ENCODE peak calls at places on chromosomes 1 and 21, in seven cellular contexts. B, Q, L, E, F, S and Y are unnamed samples.
A peak's percentile ranks its signal among the peaks of the same experiment; 100 is the strongest.

GRCh38 chr21:18274370-18274769 is 29.7 kb downstream of the CHODL start:
- DNase-seq in S (no peak), B (no peak), Q (no peak), F (no peak), L (no peak), E (no peak), Y (no peak)

GRCh38 chr1:64906447-64906846 is 59.9 kb downstream of the JAK1 start:
- DNase-seq in L (no peak), F (peak; percentile 31), E (no peak), Q (peak; percentile 73), S (no peak), B (no peak), Y (no peak)

GRCh38 chr1:188365874-188366273 is 1537.1 kb downstream of the PLA2G4A start:
- DNase-seq in E (no peak), Q (no peak), F (peak; percentile 5), S (no peak), L (no peak), B (no peak), Y (no peak)

GRCh38 chr1:160489513-160490261 is 33.4 kb downstream of the SLAMF6 start:
- DNase-seq in E (no peak), S (no peak), Q (no peak), L (no peak), B (no peak), F (no peak), Y (no peak)

GRCh38 chr1:61141288-61142044 is 59.1 kb downstream of the NFIA start:
- DNase-seq in F (peak; percentile 35), L (no peak), E (peak; percentile 12), Q (peak; percentile 27), B (no peak), S (no peak), Y (no peak)

GRCh38 chr1:183778006-183778405 is 26.9 kb upstream of the RGL1 start:
- DNase-seq in S (no peak), B (no peak), Q (no peak), E (no peak), L (no peak), F (peak; percentile 26), Y (no peak)

GRCh38 chr1:30805301-30806003 is 47.9 kb upstream of the LAPTM5 start:
- DNase-seq in F (no peak), Q (no peak), E (no peak), L (no peak), B (no peak), S (no peak), Y (no peak)

GRCh38 chr1:17340358-17340757 is 31.6 kb upstream of the PADI6 start:
- DNase-seq in E (no peak), B (no peak), F (no peak), Q (no peak), L (no peak), S (no peak), Y (no peak)

GRCh38 chr1:54922921-54923421 is 36.0 kb upstream of the DHCR24 start:
- DNase-seq in S (no peak), L (no peak), Q (peak; percentile 24), E (no peak), F (no peak), B (no peak), Y (no peak)

GRCh38 chr1:36224537-36225297 is 474 bp downstream of the THRAP3 start:
- DNase-seq in F (peak; percentile 83), Q (peak; percentile 89), S (peak; percentile 79), E (peak; percentile 92), B (no peak), L (no peak), Y (peak; percentile 79)

GRCh38 chr1:229165327-229165726 is 105.6 kb upstream of the RAB4A start:
- DNase-seq in Q (peak; percentile 60), S (no peak), B (no peak), L (no peak), F (no peak), E (no peak), Y (no peak)

GRCh38 chr1:157470276-157470675 is 82.0 kb downstream of the FCRL5 start:
- DNase-seq in E (no peak), Q (no peak), L (no peak), S (no peak), B (no peak), F (no peak), Y (no peak)

GRCh38 chr1:155063550-155064108 is at the start of gene EFNA4:
- DNase-seq in S (peak; percentile 89), B (peak; percentile 86), L (peak; percentile 82), E (peak; percentile 91), Q (peak; percentile 82), F (peak; percentile 80), Y (peak; percentile 87)
- TF ChIP-seq POLR2A in S (peak; percentile 69), B (peak; percentile 45), L (no peak), E (peak; percentile 77), Q (peak; percentile 81), F (peak; percentile 53), Y (peak; percentile 79)

GRCh38 chr1:8332806-8333205 is 14.9 kb downstream of the SLC45A1 start:
- DNase-seq in E (no peak), S (no peak), F (no peak), Q (no peak), B (no peak), L (no peak), Y (no peak)

GRCh38 chr1:8337776-8338525 is 20.0 kb downstream of the SLC45A1 start:
- DNase-seq in Q (no peak), S (no peak), L (peak; percentile 12), B (peak; percentile 23), F (no peak), E (no peak), Y (no peak)

GRCh38 chr1:8334106-8334851 is 16.4 kb downstream of the SLC45A1 start:
- DNase-seq in S (no peak), L (no peak), F (no peak), E (no peak), B (no peak), Q (no peak), Y (no peak)

GRCh38 chr1:8333246-8333987 is 15.5 kb downstream of the SLC45A1 start:
- DNase-seq in B (no peak), F (no peak), E (no peak), Q (no peak), S (no peak), L (no peak), Y (no peak)

DNA sequence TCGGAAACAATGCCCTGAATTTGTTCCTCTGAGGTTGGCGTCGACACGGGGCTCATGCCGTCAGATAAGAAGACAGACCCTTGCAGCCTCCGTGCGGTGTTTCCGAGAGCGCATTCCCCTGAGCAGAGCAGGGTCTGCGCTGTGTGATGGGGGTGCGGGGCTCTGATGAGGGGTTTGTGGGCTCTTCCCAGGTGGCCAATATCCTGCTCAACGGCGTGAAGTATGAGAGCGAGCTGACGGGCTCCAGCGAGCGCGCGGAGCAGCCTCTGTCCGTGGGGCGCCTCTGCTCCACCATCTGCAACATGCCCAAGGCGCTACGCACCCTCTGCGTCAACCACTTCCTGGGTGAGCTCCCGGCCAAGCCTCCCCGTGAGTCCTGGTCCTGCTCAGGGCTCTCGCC is 17.3 kb downstream of the SLC45A1 start:
- DNase-seq in S (no peak), B (no peak), E (no peak), L (no peak), F (no peak), Q (no peak), Y (no peak)
- TF ChIP-seq POLR2A in S (no peak), B (no peak), E (no peak), L (no peak), F (no peak), Q (no peak), Y (no peak)

GRCh38 chr1:205746757-205747412 is 3.1 kb downstream of the NUCKS1 start:
- DNase-seq in B (no peak), S (no peak), E (no peak), Q (no peak), L (no peak), F (no peak), Y (no peak)

GRCh38 chr1:205750683-205751651 is 985 bp upstream of the NUCKS1 start:
- DNase-seq in Q (no peak), F (no peak), B (no peak), E (no peak), S (no peak), L (no peak), Y (peak; percentile 12)

GRCh38 chr1:205749094-205749825 is 722 bp downstream of the NUCKS1 start:
- DNase-seq in F (peak; percentile 95), E (peak; percentile 91), B (peak; percentile 94), L (peak; percentile 93), S (peak; percentile 90), Q (peak; percentile 93), Y (peak; percentile 82)

GRCh38 chr1:205748398-205749093 is 1.4 kb downstream of the NUCKS1 start:
- DNase-seq in L (no peak), Q (peak; percentile 27), F (peak; percentile 79), S (no peak), E (no peak), B (no peak), Y (peak; percentile 9)

GRCh38 chr1:205749826-205750682 is at the start of gene NUCKS1:
- DNase-seq in S (peak; percentile 54), F (peak; percentile 100), Q (peak; percentile 99), E (peak; percentile 86), L (peak; percentile 98), B (peak; percentile 97), Y (peak; percentile 62)
- TF ChIP-seq POLR2A in S (peak; percentile 67), F (peak; percentile 83), Q (peak; percentile 55), E (no peak), L (peak; percentile 77), B (peak; percentile 65), Y (no peak)

GRCh38 chr1:212559929-212560328 is 48.6 kb upstream of the ATF3 start:
- DNase-seq in Q (no peak), S (no peak), B (peak; percentile 24), F (no peak), E (no peak), L (no peak), Y (no peak)

GRCh38 chr1:212556822-212557549 is 51.6 kb upstream of the ATF3 start:
- DNase-seq in E (no peak), L (no peak), Q (no peak), B (no peak), F (no peak), S (no peak), Y (no peak)

GRCh38 chr1:212555426-212555825 is 53.1 kb upstream of the ATF3 start:
- DNase-seq in Q (no peak), L (no peak), S (no peak), B (no peak), E (no peak), F (no peak), Y (no peak)

GRCh38 chr1:212558665-212559480 is 49.7 kb upstream of the ATF3 start:
- DNase-seq in E (peak; percentile 82), L (peak; percentile 93), Q (peak; percentile 47), S (peak; percentile 83), F (peak; percentile 93), B (peak; percentile 93), Y (peak; percentile 70)

DNA sequence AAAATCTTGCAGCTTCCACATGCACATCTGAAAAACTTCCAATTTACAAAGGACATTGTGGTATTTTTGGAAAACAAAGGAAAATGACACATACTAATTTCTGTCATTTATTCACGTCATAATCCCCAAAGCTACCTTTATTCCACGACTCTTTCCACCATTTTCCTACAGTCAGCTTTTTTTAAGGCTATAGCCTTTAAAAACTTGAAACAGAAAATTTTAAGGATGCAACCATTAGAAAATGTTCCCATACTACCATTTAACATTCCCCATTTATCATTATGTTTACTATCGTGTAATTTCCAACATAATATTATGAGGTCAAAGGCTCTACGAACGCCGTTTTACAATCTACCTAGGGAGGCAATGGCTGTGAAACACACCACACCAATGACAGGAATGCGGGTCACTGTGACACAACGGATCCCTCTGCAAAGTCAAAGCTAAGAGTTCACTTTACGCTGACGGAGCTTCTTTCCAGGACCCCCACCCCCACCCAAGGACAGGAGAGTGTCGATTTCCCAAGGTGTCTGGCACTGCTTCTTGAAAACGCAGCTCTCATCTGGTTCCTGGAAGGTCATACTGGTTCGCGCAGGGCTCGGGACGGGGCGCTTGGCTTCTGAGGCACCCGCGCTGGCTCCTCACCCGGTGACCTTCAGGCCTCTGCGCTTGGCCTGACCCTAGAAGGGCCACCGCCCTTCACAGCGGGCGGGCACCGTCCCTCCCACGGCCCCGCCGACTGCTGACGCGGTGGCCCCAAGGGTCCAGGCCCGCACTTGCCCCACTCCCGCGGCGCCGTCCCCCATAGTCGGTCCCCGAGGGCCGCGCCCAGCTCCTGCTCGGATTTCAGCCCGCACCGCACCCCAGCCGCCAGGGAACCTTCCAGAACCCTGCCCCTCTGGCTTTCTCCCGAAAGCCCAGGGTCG is 50.6 kb upstream of the ATF3 start:
- DNase-seq in E (no peak), F (peak; percentile 8), S (peak; percentile 39), B (no peak), L (no peak), Q (no peak), Y (no peak)
- TF ChIP-seq POLR2A in E (no peak), F (no peak), S (no peak), B (peak; percentile 4), L (no peak), Q (no peak), Y (no peak)